ENCODE peak calls at places on chromosomes 5 and 9, in five cellular contexts. A is NCI-H2081 treated with DMSO at 0.1 percent for 48 hours, O is iris pigment epithelial cell, I is transverse colon, M is HL-60. K is an unnamed sample.

GRCh38 chr5:119410448-119411170 is 41.7 kb upstream of the HSD17B4 start:
- DNase-seq in A (no peak), O (no peak), I (no peak), M (no peak), K (no peak)

GRCh38 chr9:136881691-136882108 is 4.6 kb upstream of the TRAF2 start:
- DNase-seq in A (no peak), O (peak; percentile 57), I (peak; percentile 65), M (peak; percentile 15), K (no peak)

GRCh38 chr5:122259995-122260394 is 52.0 kb upstream of the SNCAIP start:
- DNase-seq in A (no peak), O (peak; percentile 95), I (no peak), M (no peak), K (no peak)

GRCh38 chr9:94108584-94108983 is 24.3 kb downstream of the PTPDC1 start:
- DNase-seq in A (no peak), O (peak; percentile 18), I (no peak), M (no peak), K (no peak)

GRCh38 chr9:89498845-89499480 is 1.1 kb upstream of the SEMA4D start:
- DNase-seq in A (no peak), O (no peak), I (peak; percentile 60), M (peak; percentile 84), K (no peak)

GRCh38 chr9:100377015-100377414 is 24.3 kb upstream of the TEX10 start:
- DNase-seq in A (no peak), O (peak; percentile 25), I (no peak), M (no peak), K (no peak)

GRCh38 chr5:146640285-146640896 is 124.4 kb upstream of the GPR151 start:
- DNase-seq in A (no peak), O (no peak), I (peak; percentile 34), M (no peak), K (peak; percentile 26)

GRCh38 chr9:77215874-77216273 is 38.5 kb downstream of the VPS13A start:
- DNase-seq in A (no peak), O (peak; percentile 34), I (no peak), M (no peak), K (no peak)

GRCh38 chr5:163773181-163773580 is 267.8 kb downstream of the MAT2B start:
- DNase-seq in A (no peak), O (no peak), I (no peak), M (no peak), K (no peak)

GRCh38 chr9:71761938-71762353 is 6.4 kb downstream of the CEMIP2 start:
- DNase-seq in A (no peak), O (no peak), I (no peak), M (no peak), K (peak; percentile 28)

GRCh38 chr5:16666140-16666860 is 49.5 kb upstream of the RETREG1 start:
- DNase-seq in A (no peak), O (no peak), I (peak; percentile 20), M (no peak), K (peak; percentile 58)

GRCh38 chr5:134127376-134127861 is 12.9 kb downstream of the TCF7 start:
- DNase-seq in A (no peak), O (peak; percentile 40), I (no peak), M (no peak), K (no peak)

GRCh38 chr5:172361566-172362238 is 78.1 kb upstream of the UBTD2 start:
- DNase-seq in A (no peak), O (peak; percentile 95), I (no peak), M (peak; percentile 76), K (no peak)

GRCh38 chr9:71847892-71848291 is 63.1 kb downstream of the ABHD17B start:
- DNase-seq in A (no peak), O (no peak), I (no peak), M (no peak), K (no peak)

GRCh38 chr5:116032094-116032517 is at the start of gene ARL14EPL:
- DNase-seq in A (no peak), O (peak; percentile 96), I (no peak), M (peak; percentile 49), K (no peak)

GRCh38 chr9:129750010-129750409 is 2.8 kb downstream of the PTGES start:
- DNase-seq in A (no peak), O (peak; percentile 72), I (no peak), M (no peak), K (no peak)

GRCh38 chr9:115396071-115396529 is 278.1 kb upstream of the TNC start:
- DNase-seq in A (no peak), O (peak; percentile 22), I (no peak), M (no peak), K (no peak)

GRCh38 chr9:70052768-70053167 is 9.1 kb downstream of the MAMDC2 start:
- DNase-seq in A (no peak), O (no peak), I (no peak), M (no peak), K (no peak)

GRCh38 chr5:178223196-178223773 is 9.3 kb downstream of the PHYKPL start:
- DNase-seq in A (no peak), O (no peak), I (no peak), M (no peak), K (no peak)

GRCh38 chr9:98861881-98862501 is 54.5 kb downstream of the GALNT12 start:
- DNase-seq in A (no peak), O (peak; percentile 92), I (no peak), M (peak; percentile 72), K (no peak)

GRCh38 chr9:73780916-73781315 is 629.3 kb downstream of the ANXA1 start:
- DNase-seq in A (no peak), O (peak; percentile 98), I (no peak), M (no peak), K (no peak)

GRCh38 chr5:1800470-1801060 is 642 bp upstream of the NDUFS6 start:
- DNase-seq in A (no peak), O (peak; percentile 38), I (peak; percentile 32), M (peak; percentile 14), K (peak; percentile 38)

GRCh38 chr5:155471027-155471426 is 457.5 kb downstream of the KIF4B start:
- DNase-seq in A (peak; percentile 36), O (no peak), I (no peak), M (no peak), K (no peak)

GRCh38 chr9:126690431-126691051 is 76.8 kb downstream of the LMX1B start:
- DNase-seq in A (no peak), O (peak; percentile 13), I (peak; percentile 51), M (peak; percentile 21), K (peak; percentile 64)

GRCh38 chr9:116499434-116499833 is 187.7 kb upstream of the TRIM32 start:
- DNase-seq in A (no peak), O (no peak), I (no peak), M (no peak), K (no peak)

GRCh38 chr5:4000960-4001359 is 405.3 kb downstream of the IRX1 start:
- DNase-seq in A (no peak), O (no peak), I (no peak), M (no peak), K (no peak)

GRCh38 chr5:12113062-12113461 is 208.8 kb upstream of the CTNND2 start:
- DNase-seq in A (no peak), O (no peak), I (no peak), M (no peak), K (no peak)

GRCh38 chr9:100352201-100352726 is 478 bp downstream of the TEX10 start:
- DNase-seq in A (no peak), O (peak; percentile 9), I (peak; percentile 24), M (peak; percentile 28), K (peak; percentile 41)

GRCh38 chr9:137960496-137960895 is 82.9 kb downstream of the CACNA1B start:
- DNase-seq in A (no peak), O (no peak), I (no peak), M (no peak), K (no peak)

GRCh38 chr5:142059304-142059940 is 46.6 kb upstream of the GNPDA1 start:
- DNase-seq in A (no peak), O (peak; percentile 44), I (no peak), M (no peak), K (no peak)

GRCh38 chr5:159616967-159617366 is 286.7 kb upstream of the IL12B start:
- DNase-seq in A (no peak), O (peak; percentile 64), I (no peak), M (peak; percentile 3), K (no peak)

GRCh38 chr9:128987800-128988199 is 40.3 kb downstream of the NUP188 start:
- DNase-seq in A (no peak), O (peak; percentile 81), I (no peak), M (no peak), K (no peak)

K was measured in colonic mucosa.